ENCODE peak calls at places on chromosomes 3 and 15, in eight cellular contexts. I, O, Z, H, M, F, N and K are unnamed samples.

GRCh38 chr15:101250331-101250730 is 1.5 kb downstream of the CHSY1 start:
- DNase-seq in Z (no peak), I (no peak), H (no peak), N (no peak), O (no peak), M (no peak), F (no peak), K (no peak)

GRCh38 chr15:63046927-63047760 is 4.6 kb downstream of the TPM1 start:
- DNase-seq in O (no peak), N (no peak), M (no peak), Z (no peak), I (no peak), F (no peak), H (no peak), K (no peak)

GRCh38 chr3:87361271-87361670 is 84.9 kb upstream of the POU1F1 start:
- DNase-seq in I (no peak), Z (no peak), H (no peak), N (no peak), F (no peak), O (no peak), M (no peak), K (no peak)

GRCh38 chr3:13667330-13667729 is 118.4 kb downstream of the FBLN2 start:
- DNase-seq in I (no peak), H (no peak), Z (no peak), O (no peak), F (no peak), N (no peak), M (no peak), K (no peak)

GRCh38 chr3:115401298-115401697 is 222.0 kb upstream of the GAP43 start:
- DNase-seq in I (no peak), M (no peak), O (no peak), Z (no peak), N (no peak), H (no peak), F (no peak), K (no peak)

GRCh38 chr3:87287025-87287424 is 10.6 kb upstream of the POU1F1 start:
- DNase-seq in I (no peak), F (no peak), M (no peak), H (no peak), Z (no peak), N (no peak), O (no peak), K (no peak)

GRCh38 chr3:3800685-3801509 is 1.7 kb downstream of the LRRN1 start:
- DNase-seq in F (peak; percentile 61), N (no peak), O (no peak), H (peak; percentile 58), I (peak; percentile 62), Z (no peak), M (no peak), K (no peak)

GRCh38 chr15:90126022-90126421 is 23.8 kb upstream of the IDH2 start:
- DNase-seq in F (peak; percentile 70), I (peak; percentile 76), M (no peak), Z (peak; percentile 37), N (no peak), O (no peak), H (no peak), K (peak; percentile 13)

GRCh38 chr3:113088616-113089015 is 97.8 kb downstream of the GTPBP8 start:
- DNase-seq in F (no peak), M (no peak), O (no peak), H (no peak), N (no peak), Z (no peak), I (no peak), K (no peak)

GRCh38 chr3:60577601-60578000 is 673.7 kb downstream of the FHIT start:
- DNase-seq in N (no peak), H (no peak), M (no peak), I (no peak), F (no peak), Z (no peak), O (no peak), K (no peak)

GRCh38 chr3:41346698-41347097 is 147.4 kb downstream of the CTNNB1 start:
- DNase-seq in N (no peak), O (no peak), H (no peak), I (no peak), Z (no peak), M (no peak), F (no peak), K (no peak)

GRCh38 chr3:135456182-135456790 is 509.2 kb upstream of the PPP2R3A start:
- DNase-seq in M (no peak), N (no peak), I (no peak), H (no peak), F (no peak), Z (no peak), O (no peak), K (no peak)

GRCh38 chr15:92848852-92849598 is 51.1 kb upstream of the CHD2 start:
- DNase-seq in F (no peak), H (no peak), N (no peak), O (no peak), M (no peak), Z (no peak), I (no peak), K (no peak)

GRCh38 chr3:169090559-169090958 is 573.0 kb downstream of the MECOM start:
- DNase-seq in I (no peak), N (no peak), M (no peak), O (no peak), F (no peak), Z (no peak), H (no peak), K (no peak)

GRCh38 chr3:128448491-128448890 is 18.2 kb downstream of the DNAJB8 start:
- DNase-seq in I (no peak), N (no peak), M (no peak), O (no peak), F (no peak), H (no peak), Z (no peak), K (no peak)

GRCh38 chr3:158920375-158920774 is 118.5 kb downstream of the MFSD1 start:
- DNase-seq in O (no peak), N (no peak), M (no peak), F (no peak), I (no peak), Z (no peak), H (no peak), K (no peak)

GRCh38 chr3:142931222-142931621 is 32.3 kb downstream of the PAQR9 start:
- DNase-seq in I (no peak), N (no peak), M (no peak), O (no peak), Z (peak; percentile 14), F (no peak), H (no peak), K (no peak)

GRCh38 chr3:43497405-43497804 is 124.4 kb downstream of the ANO10 start:
- DNase-seq in I (no peak), O (no peak), Z (no peak), H (no peak), F (no peak), N (no peak), M (no peak), K (no peak)

GRCh38 chr3:167852216-167852615 is 116.7 kb downstream of the SERPINI1 start:
- DNase-seq in H (no peak), N (no peak), Z (no peak), I (no peak), O (no peak), M (no peak), F (no peak), K (no peak)

GRCh38 chr15:58522865-58523264 is 91.1 kb downstream of the LIPC start:
- DNase-seq in H (no peak), O (no peak), N (no peak), F (no peak), I (no peak), Z (no peak), M (no peak), K (no peak)
- H3K27ac ChIP-seq in H (peak overlapping the region; percentile 33), O (no peak overlapping the region), N (peak overlapping the region; percentile 76), F (peak overlapping the region; percentile 20), I (no peak overlapping the region), Z (no peak overlapping the region), M (no peak overlapping the region), K (peak overlapping the region; percentile 21)

GRCh38 chr15:42154576-42155355 is 1.7 kb downstream of the PLA2G4F start:
- DNase-seq in H (peak; percentile 0), Z (no peak), I (no peak), M (no peak), N (no peak), O (no peak), F (no peak), K (no peak)
- H3K4me1 ChIP-seq in H (no peaks in the 10 kb centered on the region), Z (peaks cover 3% of the 10 kb centered on the region), I (no peaks in the 10 kb centered on the region), M (peaks cover 37% of the 10 kb centered on the region), N (no peaks in the 10 kb centered on the region), O (peaks cover 19% of the 10 kb centered on the region), F (peaks cover 49% of the 10 kb centered on the region), K (no peaks in the 10 kb centered on the region)

GRCh38 chr3:194296832-194297666 is 54.1 kb downstream of the CPN2 start:
- DNase-seq in O (peak; percentile 22), H (no peak), Z (peak; percentile 32), N (no peak), F (no peak), M (no peak), I (peak; percentile 72), K (peak; percentile 68)
- TF ChIP-seq POLR2A in O (no peak), H (no peak), Z (no peak), N (no peak), F (no peak), M (no peak), I (no peak), K (no peak)

GRCh38 chr15:84911879-84912660 is 27.6 kb downstream of the SLC28A1 start:
- DNase-seq in F (peak; percentile 83), M (peak; percentile 99), N (peak; percentile 85), Z (peak; percentile 61), H (peak; percentile 69), I (peak; percentile 84), O (peak; percentile 71), K (peak; percentile 97)
- H3K27ac ChIP-seq in F (peak overlapping the region; percentile 86), M (peak overlapping the region; percentile 84), N (peak overlapping the region; percentile 76), Z (peak overlapping the region; percentile 51), H (peak overlapping the region; percentile 94), I (peak overlapping the region; percentile 93), O (peak overlapping the region; percentile 68), K (peak overlapping the region; percentile 79)

DNA sequence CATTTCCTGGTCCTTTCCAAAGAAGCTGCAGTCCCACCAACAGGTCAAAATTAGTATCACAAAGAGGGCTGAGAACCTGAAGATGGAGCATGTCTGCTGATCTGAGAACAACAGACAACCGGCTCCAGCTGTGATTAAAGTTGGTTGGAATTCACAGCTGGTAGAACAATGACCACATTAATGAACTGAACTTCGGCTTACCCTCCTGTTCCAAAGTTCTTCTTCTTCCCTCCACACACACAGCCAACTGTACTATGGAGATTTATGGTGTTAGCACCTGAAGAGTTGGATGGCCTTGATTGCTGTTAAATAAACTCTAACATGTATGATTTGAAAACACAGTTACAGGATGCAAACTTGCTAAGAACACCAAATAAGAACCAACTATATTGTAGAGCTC is 27.4 kb upstream of the ROPN1 start:
- DNase-seq in Z (no peak), M (no peak), N (no peak), H (no peak), F (no peak), I (no peak), O (no peak), K (no peak)
- H3K4me1 ChIP-seq in Z (no peaks in the 10 kb centered on the region), M (no peaks in the 10 kb centered on the region), N (no peaks in the 10 kb centered on the region), H (no peaks in the 10 kb centered on the region), F (no peaks in the 10 kb centered on the region), I (no peaks in the 10 kb centered on the region), O (no peaks in the 10 kb centered on the region), K (no peaks in the 10 kb centered on the region)

GRCh38 chr3:98531622-98532274 is at the start of gene GPR15:
- DNase-seq in I (no peak), H (no peak), F (no peak), M (no peak), Z (no peak), N (no peak), O (no peak), K (no peak)
- TF ChIP-seq POLR2A in I (no peak), H (no peak), F (no peak), M (no peak), Z (no peak), N (no peak), O (no peak), K (no peak)